ENCODE peak calls at places on chromosomes 12 and 14, in four cellular contexts. K, G, H and C are unnamed samples.
A peak's percentile ranks its signal among the peaks of the same experiment; 100 is the strongest.

GRCh38 chr12:114729731-114730130 is 45.8 kb upstream of the TBX3 start:
- DNase-seq in G (no peak), K (no peak), H (peak; percentile 80), C (peak; percentile 66)

GRCh38 chr12:15322164-15323054 is at the start of gene PTPRO:
- DNase-seq in H (peak; percentile 8), K (no peak), G (no peak), C (no peak)

GRCh38 chr14:91892918-91893527 is 25.7 kb upstream of the TC2N start:
- DNase-seq in H (no peak), K (no peak), G (peak; percentile 44), C (no peak)

GRCh38 chr12:54477259-54477658 is 3.9 kb upstream of the GTSF1 start:
- DNase-seq in K (no peak), H (no peak), G (no peak), C (no peak)

GRCh38 chr12:34391771-34392581 is 369.7 kb downstream of the ALG10 start:
- DNase-seq in K (peak; percentile 39), G (no peak), H (no peak), C (no peak)

GRCh38 chr14:95156153-95156764 is 1.1 kb downstream of the DICER1 start:
- DNase-seq in K (no peak), H (peak; percentile 33), G (no peak), C (peak; percentile 15)

GRCh38 chr12:11650279-11650696 is 814 bp downstream of the ETV6 start:
- DNase-seq in H (no peak), K (no peak), G (no peak), C (no peak)

GRCh38 chr12:117365072-117365616 is 3.7 kb upstream of the NOS1 start:
- DNase-seq in H (no peak), K (no peak), G (no peak), C (no peak)

GRCh38 chr12:48183876-48184548 is 568 bp downstream of the CCDC184 start:
- DNase-seq in K (peak; percentile 68), H (no peak), G (peak; percentile 26), C (no peak)

GRCh38 chr12:2431810-2432209 is 363.0 kb upstream of the FKBP4 start:
- DNase-seq in K (no peak), G (no peak), H (peak; percentile 59), C (peak; percentile 45)

GRCh38 chr12:19489168-19489567 is 49.9 kb downstream of the AEBP2 start:
- DNase-seq in H (no peak), K (no peak), G (peak; percentile 18), C (no peak)

GRCh38 chr14:71452987-71453386 is 479.2 kb upstream of the RGS6 start:
- DNase-seq in G (no peak), H (peak; percentile 47), K (no peak), C (peak; percentile 74)

GRCh38 chr14:95287176-95287754 is 32.4 kb downstream of the CLMN start:
- DNase-seq in H (no peak), G (no peak), K (no peak), C (no peak)

GRCh38 chr14:80211143-80212024 is at the start of gene DIO2:
- DNase-seq in G (no peak), K (no peak), H (peak; percentile 62), C (peak; percentile 38)

GRCh38 chr12:65925626-65926025 is 101.3 kb downstream of the HMGA2 start:
- DNase-seq in K (no peak), H (no peak), G (no peak), C (no peak)